ENCODE peak calls at places on chromosomes 11 and 22, in eight cellular contexts. Z is GM23248, A is BJ, Q is Peyer's patch, T is kidney epithelial cell, P is A549, L is prostate gland, U is uterus. B is an unnamed sample.

GRCh38 chr11:57424137-57424801 is 2.7 kb downstream of the SLC43A3 start:
- DNase-seq in Z (no peak), A (no peak), Q (no peak), T (no peak), P (no peak), L (no peak), U (no peak), B (no peak)

GRCh38 chr11:65435330-65435931 is 12.8 kb downstream of the NEAT1 start:
- DNase-seq in Z (peak), A (no peak), Q (peak), T (no peak), P (peak), L (peak), U (peak), B (no peak)

GRCh38 chr11:60528934-60529333 is 13.7 kb downstream of the MS4A13 start:
- DNase-seq in Z (no peak), A (no peak), Q (no peak), T (no peak), P (no peak), L (no peak), U (no peak), B (no peak)

GRCh38 chr22:50551160-50551752 is 5.6 kb downstream of the KLHDC7B start:
- DNase-seq in Z (no peak), A (no peak), Q (no peak), T (no peak), P (no peak), L (no peak), U (no peak), B (no peak)

GRCh38 chr22:37262346-37262745 is 18.3 kb upstream of the RAC2 start:
- DNase-seq in Z (no peak), A (no peak), Q (no peak), T (no peak), P (no peak), L (no peak), U (no peak), B (no peak)

GRCh38 chr11:117249571-117249970 is 17.1 kb downstream of the RNF214 start:
- DNase-seq in Z (no peak), A (no peak), Q (no peak), T (no peak), P (no peak), L (no peak), U (no peak), B (no peak)

GRCh38 chr11:66081505-66081904 is 11.4 kb downstream of the PACS1 start:
- DNase-seq in Z (peak), A (no peak), Q (peak), T (no peak), P (no peak), L (peak), U (no peak), B (peak)

GRCh38 chr22:46244771-46245170 is 5.3 kb downstream of the CDPF1 start:
- DNase-seq in Z (no peak), A (no peak), Q (no peak), T (no peak), P (no peak), L (no peak), U (no peak), B (no peak)

GRCh38 chr22:48710410-48710809 is 1117.3 kb downstream of the BRD1 start:
- DNase-seq in Z (no peak), A (no peak), Q (no peak), T (no peak), P (no peak), L (no peak), U (no peak), B (no peak)

GRCh38 chr11:119797137-119797611 is 68.2 kb upstream of the NECTIN1 start:
- DNase-seq in Z (no peak), A (no peak), Q (no peak), T (no peak), P (no peak), L (no peak), U (no peak), B (no peak)

GRCh38 chr22:40276877-40277823 is 69.2 kb upstream of the ADSL start:
- DNase-seq in Z (peak), A (no peak), Q (no peak), T (no peak), P (no peak), L (no peak), U (no peak), B (no peak)

GRCh38 chr22:29625090-29625825 is 21.8 kb downstream of the NF2 start:
- DNase-seq in Z (peak), A (peak), Q (peak), T (peak), P (peak), L (peak), U (peak), B (peak)

GRCh38 chr11:87398913-87399312 is 361.2 kb downstream of the TMEM135 start:
- DNase-seq in Z (peak), A (no peak), Q (no peak), T (no peak), P (no peak), L (no peak), U (peak), B (no peak)

GRCh38 chr22:50727678-50728522 is 10.1 kb upstream of the ACR start:
- DNase-seq in Z (no peak), A (no peak), Q (no peak), T (no peak), P (no peak), L (no peak), U (no peak), B (no peak)

GRCh38 chr11:108498046-108498815 is at the start of gene POGLUT3:
- DNase-seq in Z (peak), A (no peak), Q (peak), T (no peak), P (peak), L (peak), U (peak), B (no peak)

GRCh38 chr11:131064373-131064991 is 148.2 kb upstream of the SNX19 start:
- DNase-seq in Z (peak), A (no peak), Q (no peak), T (peak), P (peak), L (peak), U (no peak), B (peak)

DNA sequence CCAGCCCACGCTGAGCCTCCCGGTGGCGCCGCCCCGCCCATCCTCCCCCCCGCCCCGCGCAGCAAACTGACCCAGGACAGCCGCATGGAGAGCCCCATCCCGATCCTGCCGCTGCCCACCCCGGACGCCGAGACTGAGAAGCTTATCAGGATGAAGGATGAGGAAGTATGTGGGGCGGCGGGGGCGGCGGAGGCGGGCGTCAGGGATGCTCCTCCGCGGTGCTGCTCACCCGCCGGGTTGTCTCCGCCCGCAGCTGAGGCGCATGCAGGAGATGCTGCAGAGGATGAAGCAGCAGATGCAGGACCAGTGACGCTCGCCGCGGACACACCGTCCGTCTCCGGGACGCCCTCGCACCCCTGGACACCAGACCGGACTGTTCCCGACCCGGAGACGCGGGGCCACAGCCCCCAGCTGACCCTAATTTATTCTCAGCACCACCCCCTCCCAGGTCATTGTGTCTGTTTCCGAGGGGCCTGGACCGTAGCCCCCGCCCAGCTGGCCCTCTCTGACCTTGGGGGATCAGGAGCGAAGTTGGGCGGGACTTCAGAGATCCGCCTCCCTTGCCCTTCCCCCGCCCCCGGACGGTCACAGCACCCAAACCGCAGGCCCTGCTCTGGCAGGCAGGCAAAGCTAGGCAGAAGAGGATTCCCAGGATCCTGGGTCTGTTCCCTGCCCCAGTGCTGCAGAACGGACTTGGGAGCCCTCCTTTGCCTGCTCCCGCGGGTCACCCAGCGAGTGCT is 994 bp upstream of the GP1BB start:
- DNase-seq in Z (no peak), A (no peak), Q (no peak), T (no peak), P (no peak), L (no peak), U (no peak), B (no peak)
- H3K4me3 ChIP-seq in Z (no peak), A (no peak), Q (no peak), T (no peak), P (no peak), L (no peak), U (no peak), B (no peak)

GRCh38 chr22:42343136-42343484 is 72.7 kb upstream of the TCF20 start:
- DNase-seq in Z (no peak), A (no peak), Q (no peak), T (no peak), P (peak), L (no peak), U (no peak), B (no peak)
- H3K4me3 ChIP-seq in Z (peak), A (peak), Q (peak), T (peak), P (peak), L (peak), U (peak), B (peak)

GRCh38 chr22:24289781-24290181 is 19.1 kb downstream of the SPECC1L start:
- DNase-seq in Z (peak), A (no peak), Q (no peak), T (no peak), P (no peak), L (no peak), U (no peak), B (no peak)

GRCh38 chr22:24285245-24285644 is 14.6 kb downstream of the SPECC1L start:
- DNase-seq in Z (no peak), A (no peak), Q (no peak), T (no peak), P (no peak), L (no peak), U (no peak), B (peak)

GRCh38 chr22:24289138-24289537 is 18.5 kb downstream of the SPECC1L start:
- DNase-seq in Z (peak), A (peak), Q (no peak), T (no peak), P (no peak), L (no peak), U (no peak), B (no peak)

GRCh38 chr22:24282401-24282800 is 11.8 kb downstream of the SPECC1L start:
- DNase-seq in Z (no peak), A (no peak), Q (no peak), T (no peak), P (no peak), L (no peak), U (no peak), B (no peak)

GRCh38 chr22:24284747-24285203 is 14.1 kb downstream of the SPECC1L start:
- DNase-seq in Z (peak), A (no peak), Q (no peak), T (no peak), P (no peak), L (no peak), U (no peak), B (peak)
- H3K4me3 ChIP-seq in Z (no peak), A (no peak), Q (no peak), T (no peak), P (no peak), L (no peak), U (no peak), B (no peak)

DNA sequence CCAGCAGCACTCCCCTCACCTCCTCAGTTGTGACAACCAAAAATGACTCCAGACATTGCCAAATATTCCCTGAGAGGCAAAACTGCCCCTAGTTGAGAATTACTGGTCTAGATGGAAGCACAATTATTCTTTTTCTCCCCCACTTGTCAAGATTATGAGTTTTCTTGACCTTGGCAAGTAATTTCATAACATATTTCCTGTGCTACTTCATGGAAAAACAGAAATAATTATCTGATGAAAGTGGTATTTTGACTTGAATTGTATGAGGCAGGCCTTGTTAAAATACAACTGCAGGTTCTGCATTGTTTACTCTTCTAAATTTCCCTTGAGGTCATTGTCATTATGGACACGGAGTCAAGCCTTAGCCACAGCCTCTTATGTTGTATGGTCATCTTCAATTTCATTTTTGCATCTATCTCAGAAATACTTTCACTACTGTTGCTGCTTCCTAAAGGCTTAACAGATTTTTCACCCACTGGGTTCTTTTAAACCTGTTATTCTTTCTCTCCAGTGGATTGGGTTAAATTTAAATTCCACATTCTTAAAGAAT is 32.2 kb upstream of the LDLRAD3 start:
- DNase-seq in Z (no peak), A (no peak), Q (no peak), T (no peak), P (no peak), L (no peak), U (no peak), B (no peak)
- H3K4me3 ChIP-seq in Z (no peak), A (no peak), Q (no peak), T (no peak), P (no peak), L (no peak), U (no peak), B (no peak)